ENCODE peak calls at places on chromosomes 11 and 22, in five cellular contexts. One of them, this sample, is unnamed.

GRCh38 chr11:69440876-69441275 is 40.6 kb upstream of the LINC01488 start:
- DNase-seq in neuronal stem cell: no peak
- DNase-seq in trophoblast cell: no peak
- DNase-seq in H9: no peak
- DNase-seq in IMR-90: no peak
- DNase-seq in this sample: peak; percentile 49

GRCh38 chr11:65429069-65429681 is 6.6 kb downstream of the NEAT1 start:
- DNase-seq in neuronal stem cell: no peak
- DNase-seq in trophoblast cell: peak; percentile 88
- DNase-seq in H9: no peak
- DNase-seq in IMR-90: peak; percentile 76
- DNase-seq in this sample: peak; percentile 90

GRCh38 chr22:43171607-43172006 is 15.3 kb downstream of the TTLL12 start:
- DNase-seq in neuronal stem cell: no peak
- DNase-seq in trophoblast cell: no peak
- DNase-seq in H9: no peak
- DNase-seq in IMR-90: no peak
- DNase-seq in this sample: no peak

GRCh38 chr22:19996694-19997384 is 19.8 kb downstream of the ARVCF start:
- DNase-seq in neuronal stem cell: no peak
- DNase-seq in trophoblast cell: no peak
- DNase-seq in H9: no peak
- DNase-seq in IMR-90: no peak
- DNase-seq in this sample: no peak

GRCh38 chr11:62242021-62242420 is at the start of gene SCGB1D2:
- DNase-seq in neuronal stem cell: no peak
- DNase-seq in trophoblast cell: no peak
- DNase-seq in H9: peak; percentile 43
- DNase-seq in IMR-90: no peak
- DNase-seq in this sample: no peak

GRCh38 chr22:17777005-17777716 is 2.9 kb upstream of the BID start:
- DNase-seq in neuronal stem cell: no peak
- DNase-seq in trophoblast cell: peak; percentile 27
- DNase-seq in H9: no peak
- DNase-seq in IMR-90: no peak
- DNase-seq in this sample: no peak

GRCh38 chr11:120182357-120182756 is 28.5 kb upstream of the OAF start:
- DNase-seq in neuronal stem cell: no peak
- DNase-seq in trophoblast cell: no peak
- DNase-seq in H9: no peak
- DNase-seq in IMR-90: no peak
- DNase-seq in this sample: no peak

GRCh38 chr22:28019360-28019759 is 100.3 kb upstream of the PITPNB start:
- DNase-seq in neuronal stem cell: no peak
- DNase-seq in trophoblast cell: no peak
- DNase-seq in H9: no peak
- DNase-seq in IMR-90: no peak
- DNase-seq in this sample: no peak

GRCh38 chr11:20367313-20367948 is 3.9 kb downstream of the HTATIP2 start:
- DNase-seq in neuronal stem cell: no peak
- DNase-seq in trophoblast cell: peak; percentile 72
- DNase-seq in H9: no peak
- DNase-seq in IMR-90: peak; percentile 94
- DNase-seq in this sample: peak; percentile 91

GRCh38 chr11:113351490-113351889 is 36.1 kb upstream of the ANKK1 start:
- DNase-seq in neuronal stem cell: no peak
- DNase-seq in trophoblast cell: no peak
- DNase-seq in H9: no peak
- DNase-seq in IMR-90: no peak
- DNase-seq in this sample: no peak

GRCh38 chr11:19679952-19680823 is 32.4 kb upstream of the NAV2 start:
- DNase-seq in neuronal stem cell: no peak
- DNase-seq in trophoblast cell: peak; percentile 84
- DNase-seq in H9: peak; percentile 52
- DNase-seq in IMR-90: peak; percentile 99
- DNase-seq in this sample: peak; percentile 94

GRCh38 chr22:17303840-17304779 is 65.2 kb upstream of the CECR2 start:
- DNase-seq in neuronal stem cell: no peak
- DNase-seq in trophoblast cell: peak; percentile 0
- DNase-seq in H9: no peak
- DNase-seq in IMR-90: no peak
- DNase-seq in this sample: no peak

GRCh38 chr11:78224506-78224905 is 35.8 kb downstream of the USP35 start:
- DNase-seq in neuronal stem cell: no peak
- DNase-seq in trophoblast cell: no peak
- DNase-seq in H9: no peak
- DNase-seq in IMR-90: no peak
- DNase-seq in this sample: no peak

GRCh38 chr22:27129266-27129665 is 471.9 kb downstream of the MIAT start:
- DNase-seq in neuronal stem cell: no peak
- DNase-seq in trophoblast cell: peak; percentile 87
- DNase-seq in H9: no peak
- DNase-seq in IMR-90: peak; percentile 74
- DNase-seq in this sample: peak; percentile 69

GRCh38 chr11:1751999-1752906 is 1.9 kb upstream of the IFITM10 start:
- DNase-seq in neuronal stem cell: no peak
- DNase-seq in trophoblast cell: no peak
- DNase-seq in H9: no peak
- DNase-seq in IMR-90: no peak
- DNase-seq in this sample: no peak

GRCh38 chr11:128484172-128484571 is 103.2 kb downstream of the ETS1 start:
- DNase-seq in neuronal stem cell: no peak
- DNase-seq in trophoblast cell: no peak
- DNase-seq in H9: no peak
- DNase-seq in IMR-90: no peak
- DNase-seq in this sample: no peak

GRCh38 chr11:1460994-1461805 is 25.4 kb downstream of the MOB2 start:
- DNase-seq in neuronal stem cell: no peak
- DNase-seq in trophoblast cell: peak; percentile 53
- DNase-seq in H9: no peak
- DNase-seq in IMR-90: no peak
- DNase-seq in this sample: no peak

GRCh38 chr11:12717851-12718291 is 43.6 kb downstream of the TEAD1 start:
- DNase-seq in neuronal stem cell: no peak
- DNase-seq in trophoblast cell: no peak
- DNase-seq in H9: no peak
- DNase-seq in IMR-90: no peak
- DNase-seq in this sample: no peak

GRCh38 chr11:15507592-15507991 is 392.9 kb downstream of the INSC start:
- DNase-seq in neuronal stem cell: no peak
- DNase-seq in trophoblast cell: no peak
- DNase-seq in H9: no peak
- DNase-seq in IMR-90: no peak
- DNase-seq in this sample: no peak

GRCh38 chr22:18056802-18057474 is 20.9 kb upstream of the PEX26 start:
- DNase-seq in neuronal stem cell: no peak
- DNase-seq in trophoblast cell: no peak
- DNase-seq in H9: no peak
- DNase-seq in IMR-90: no peak
- DNase-seq in this sample: no peak

GRCh38 chr11:122721201-122721963 is 65.9 kb downstream of the UBASH3B start:
- DNase-seq in neuronal stem cell: no peak
- DNase-seq in trophoblast cell: no peak
- DNase-seq in H9: no peak
- DNase-seq in IMR-90: peak; percentile 65
- DNase-seq in this sample: peak; percentile 72

GRCh38 chr22:49133541-49133940 is 694.1 kb downstream of the BRD1 start:
- DNase-seq in neuronal stem cell: no peak
- DNase-seq in trophoblast cell: no peak
- DNase-seq in H9: no peak
- DNase-seq in IMR-90: no peak
- DNase-seq in this sample: no peak
- H3K14ac ChIP-seq in neuronal stem cell: no peak overlapping the region
- H3K14ac ChIP-seq in trophoblast cell: no peak overlapping the region
- H3K14ac ChIP-seq in H9: no peak overlapping the region
- H3K14ac ChIP-seq in IMR-90: no peak overlapping the region
- H3K14ac ChIP-seq in this sample: no peak overlapping the region

GRCh38 chr11:57566035-57566504 is 1.4 kb downstream of the UBE2L6 start:
- DNase-seq in neuronal stem cell: no peak
- DNase-seq in trophoblast cell: peak; percentile 51
- DNase-seq in H9: no peak
- DNase-seq in IMR-90: peak; percentile 63
- DNase-seq in this sample: peak; percentile 80

GRCh38 chr11:57567210-57567511 is 311 bp downstream of the UBE2L6 start:
- DNase-seq in neuronal stem cell: no peak
- DNase-seq in trophoblast cell: no peak
- DNase-seq in H9: no peak
- DNase-seq in IMR-90: peak; percentile 13
- DNase-seq in this sample: peak; percentile 57

GRCh38 chr11:57566564-57567209 is 785 bp downstream of the UBE2L6 start:
- DNase-seq in neuronal stem cell: no peak
- DNase-seq in trophoblast cell: peak; percentile 46
- DNase-seq in H9: no peak
- DNase-seq in IMR-90: no peak
- DNase-seq in this sample: no peak

GRCh38 chr11:57568330-57568766 is 876 bp upstream of the UBE2L6 start:
- DNase-seq in neuronal stem cell: peak; percentile 86
- DNase-seq in trophoblast cell: no peak
- DNase-seq in H9: peak; percentile 83
- DNase-seq in IMR-90: peak; percentile 67
- DNase-seq in this sample: peak; percentile 85

DNA sequence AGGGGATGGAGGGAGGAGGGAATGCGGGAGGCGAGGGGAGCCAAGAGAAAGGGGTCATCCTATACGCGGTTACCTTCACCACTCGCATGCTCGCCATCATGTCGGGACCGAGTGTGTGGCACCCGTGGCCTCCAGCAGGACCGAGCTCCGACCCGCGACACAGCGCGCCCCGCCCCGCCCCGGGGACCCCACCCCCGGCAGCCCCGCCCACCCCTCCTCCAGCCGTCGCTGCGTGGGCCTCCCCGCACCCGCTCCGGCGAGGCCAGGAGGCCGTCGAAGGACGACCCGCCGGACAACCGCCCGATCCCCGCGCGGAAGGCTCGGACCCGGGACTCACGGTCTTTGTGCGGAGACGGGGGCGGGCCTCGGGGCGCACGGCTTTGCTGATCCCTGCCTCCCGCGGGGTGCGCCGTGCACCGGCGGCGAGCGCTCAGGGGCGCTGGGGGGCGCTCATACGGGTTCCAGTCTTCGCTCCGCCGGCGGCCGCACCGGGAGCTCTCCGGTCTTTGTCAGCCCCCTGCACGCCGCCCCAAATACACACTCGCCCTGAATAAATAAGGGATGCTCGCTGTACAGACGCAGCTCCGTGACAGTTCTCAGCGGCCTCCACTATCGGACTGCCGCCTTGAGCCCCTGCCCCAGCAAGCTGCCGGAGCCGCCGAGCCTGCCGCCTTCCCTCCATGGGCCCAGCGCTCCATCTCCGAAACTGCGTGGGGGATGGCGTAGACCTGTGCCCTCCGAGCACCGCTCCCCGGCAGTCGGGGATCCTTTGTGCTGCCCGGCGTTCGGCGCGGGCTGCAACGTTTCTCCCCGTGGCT is at the start of gene UBE2L6:
- DNase-seq in neuronal stem cell: peak; percentile 65
- DNase-seq in trophoblast cell: peak; percentile 87
- DNase-seq in H9: peak; percentile 53
- DNase-seq in IMR-90: no peak
- DNase-seq in this sample: no peak
- H3K14ac ChIP-seq in neuronal stem cell: peak within 1 kb of the TSS; percentile 94
- H3K14ac ChIP-seq in trophoblast cell: peak within 1 kb of the TSS; percentile 12
- H3K14ac ChIP-seq in H9: peak within 1 kb of the TSS; percentile 98
- H3K14ac ChIP-seq in IMR-90: peak within 1 kb of the TSS; percentile 96
- H3K14ac ChIP-seq in this sample: no peak within 1 kb of the TSS

GRCh38 chr11:104120493-104121200 is 43.3 kb downstream of the PDGFD start:
- DNase-seq in neuronal stem cell: no peak
- DNase-seq in trophoblast cell: no peak
- DNase-seq in H9: no peak
- DNase-seq in IMR-90: no peak
- DNase-seq in this sample: no peak

GRCh38 chr11:104113541-104113940 is 50.4 kb downstream of the PDGFD start:
- DNase-seq in neuronal stem cell: no peak
- DNase-seq in trophoblast cell: peak; percentile 82
- DNase-seq in H9: no peak
- DNase-seq in IMR-90: no peak
- DNase-seq in this sample: no peak

GRCh38 chr11:104122008-104122635 is 41.8 kb downstream of the PDGFD start:
- DNase-seq in neuronal stem cell: no peak
- DNase-seq in trophoblast cell: no peak
- DNase-seq in H9: no peak
- DNase-seq in IMR-90: no peak
- DNase-seq in this sample: no peak

DNA sequence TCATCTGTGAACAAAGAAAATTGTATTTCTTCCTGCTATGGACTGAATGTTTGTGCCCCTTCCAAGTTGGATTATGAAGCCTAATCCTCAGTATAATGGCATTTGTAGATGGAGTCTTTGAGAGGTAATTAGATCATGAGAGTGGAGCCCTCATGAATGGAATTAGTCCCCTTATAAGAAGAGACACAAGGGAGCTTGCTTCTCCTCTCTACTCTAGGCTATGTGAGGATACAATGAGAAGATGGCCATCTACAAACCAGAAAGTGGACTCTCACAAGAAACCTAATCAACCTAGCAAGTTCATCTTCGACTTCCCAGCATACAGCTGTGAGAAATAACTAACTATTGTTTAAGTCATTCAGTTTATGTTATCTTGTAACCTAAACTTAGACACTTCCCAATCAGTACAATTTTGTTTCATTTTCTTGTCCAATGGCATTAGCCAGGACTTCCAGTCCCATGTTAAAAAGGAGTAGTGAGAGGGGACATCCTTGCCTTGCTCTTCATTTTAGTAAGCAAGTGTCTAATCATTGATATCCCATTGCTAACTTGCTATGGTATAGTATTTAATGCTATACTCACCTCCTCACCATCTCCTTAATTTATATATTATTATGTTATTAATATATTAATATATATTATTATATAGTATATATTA is 45.7 kb downstream of the PDGFD start:
- DNase-seq in neuronal stem cell: no peak
- DNase-seq in trophoblast cell: no peak
- DNase-seq in H9: no peak
- DNase-seq in IMR-90: no peak
- DNase-seq in this sample: no peak
- H3K14ac ChIP-seq in neuronal stem cell: no peak overlapping the region
- H3K14ac ChIP-seq in trophoblast cell: no peak overlapping the region
- H3K14ac ChIP-seq in H9: no peak overlapping the region
- H3K14ac ChIP-seq in IMR-90: no peak overlapping the region
- H3K14ac ChIP-seq in this sample: no peak overlapping the region

DNA sequence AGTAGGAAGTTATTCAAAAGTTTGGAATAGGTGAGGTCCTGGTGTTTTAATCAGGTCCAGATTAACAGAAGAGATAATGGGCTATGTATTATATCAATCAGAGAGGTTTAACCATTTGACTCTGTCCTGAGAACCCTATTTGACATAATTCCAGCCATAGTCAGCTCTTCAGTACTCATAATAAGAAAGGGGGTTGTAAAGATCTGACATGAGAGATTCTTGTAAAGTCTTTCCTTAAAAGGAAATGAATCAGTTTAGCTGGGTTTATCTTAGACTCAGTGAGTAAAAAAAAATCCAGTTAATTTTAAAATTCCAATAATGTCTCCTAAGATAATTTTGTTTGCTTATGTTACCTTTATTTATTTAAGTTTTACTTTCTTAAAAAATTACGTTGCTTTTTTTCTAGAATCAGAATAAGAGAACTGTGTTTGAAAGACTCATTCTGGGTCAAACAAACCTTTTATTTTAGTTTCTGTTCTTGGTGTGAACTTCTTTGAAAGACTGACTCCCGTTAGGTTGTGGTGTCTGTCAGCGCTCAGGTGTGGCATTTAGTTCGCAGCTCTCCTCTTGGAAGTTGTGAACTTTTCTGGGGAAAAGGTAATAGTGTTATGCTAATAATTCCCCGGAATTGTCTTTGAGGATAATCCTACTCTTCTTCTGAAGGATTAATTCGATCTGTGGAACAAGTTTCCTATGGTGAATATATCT is 20.5 kb downstream of the NUCB2 start:
- DNase-seq in neuronal stem cell: no peak
- DNase-seq in trophoblast cell: no peak
- DNase-seq in H9: no peak
- DNase-seq in IMR-90: peak; percentile 34
- DNase-seq in this sample: no peak
- H3K14ac ChIP-seq in neuronal stem cell: no peak overlapping the region
- H3K14ac ChIP-seq in trophoblast cell: no peak overlapping the region
- H3K14ac ChIP-seq in H9: no peak overlapping the region
- H3K14ac ChIP-seq in IMR-90: peak overlapping the region; percentile 29
- H3K14ac ChIP-seq in this sample: no peak overlapping the region

This sample was measured in mesenchymal stem cell.